ENCODE peak calls at places on chromosomes 12 and 14, in seven cellular contexts. C is AG09309; K is AG10803; A is CD4-positive, alpha-beta T cell; E is NCI-H345; U is NCI-H774; G is astrocyte of the spinal cord. S is an unnamed sample.
A peak's percentile ranks its signal among the peaks of the same experiment; 100 is the strongest.

GRCh38 chr12:103647267-103647666 is 60.2 kb downstream of the STAB2 start:
- DNase-seq in C (peak; percentile 25), K (peak; percentile 72), A (no peak), E (no peak), U (no peak), G (peak; percentile 78), S (no peak)

GRCh38 chr12:109572506-109572845 is 828 bp downstream of the MMAB start:
- DNase-seq in C (no peak), K (no peak), A (no peak), E (no peak), U (no peak), G (peak; percentile 6), S (no peak)

GRCh38 chr12:28611501-28611900 is 421.2 kb downstream of the CCDC91 start:
- DNase-seq in C (no peak), K (no peak), A (no peak), E (no peak), U (no peak), G (no peak), S (no peak)

GRCh38 chr12:95402096-95402495 is 71.9 kb upstream of the METAP2 start:
- DNase-seq in C (no peak), K (no peak), A (no peak), E (no peak), U (no peak), G (no peak), S (no peak)

GRCh38 chr12:76719171-76719631 is 44.7 kb upstream of the ZDHHC17 start:
- DNase-seq in C (peak; percentile 68), K (peak; percentile 86), A (no peak), E (no peak), U (no peak), G (no peak), S (no peak)

GRCh38 chr12:67827820-67828383 is 161.3 kb upstream of the IFNG-AS1 start:
- DNase-seq in C (peak; percentile 82), K (peak; percentile 91), A (no peak), E (no peak), U (no peak), G (peak; percentile 97), S (no peak)

GRCh38 chr12:26790645-26790994 is 42.4 kb downstream of the ITPR2 start:
- DNase-seq in C (no peak), K (no peak), A (no peak), E (no peak), U (no peak), G (no peak), S (no peak)

GRCh38 chr14:104931771-104932675 is 7.3 kb downstream of the PLD4 start:
- DNase-seq in C (no peak), K (no peak), A (no peak), E (no peak), U (no peak), G (no peak), S (no peak)

GRCh38 chr14:31788340-31788739 is 227.1 kb downstream of the NUBPL start:
- DNase-seq in C (no peak), K (no peak), A (no peak), E (no peak), U (no peak), G (no peak), S (no peak)

GRCh38 chr12:26156996-26157395 is 32.2 kb upstream of the BHLHE41 start:
- DNase-seq in C (no peak), K (no peak), A (no peak), E (no peak), U (peak; percentile 10), G (no peak), S (no peak)